ENCODE peak calls at places on chromosome 3, in five cellular contexts. U, O, T, C and W are unnamed samples.

GRCh38 chr3:11482024-11482423 is 161.7 kb downstream of the VGLL4 start:
- DNase-seq in U (peak; percentile 90), O (no peak), T (no peak), C (peak; percentile 57), W (peak; percentile 58)

GRCh38 chr3:86702381-86702958 is 288.5 kb downstream of the VGLL3 start:
- DNase-seq in U (no peak), O (no peak), T (peak; percentile 3), C (no peak), W (no peak)

GRCh38 chr3:179948740-179949139 is 88.0 kb downstream of the PEX5L start:
- DNase-seq in U (no peak), O (no peak), T (no peak), C (no peak), W (no peak)

GRCh38 chr3:122233109-122233952 is 49.9 kb downstream of the CASR start:
- DNase-seq in U (no peak), O (no peak), T (no peak), C (no peak), W (peak; percentile 65)

GRCh38 chr3:40719660-40720287 is 195.0 kb downstream of the ZNF621 start:
- DNase-seq in U (no peak), O (no peak), T (peak; percentile 12), C (no peak), W (peak; percentile 72)

GRCh38 chr3:10244004-10244403 is 4.3 kb upstream of the TATDN2 start:
- DNase-seq in U (no peak), O (no peak), T (no peak), C (no peak), W (no peak)

GRCh38 chr3:101824691-101825090 is 24.6 kb upstream of the NFKBIZ start:
- DNase-seq in U (no peak), O (no peak), T (no peak), C (no peak), W (no peak)

GRCh38 chr3:64064804-64065203 is 41.5 kb upstream of the PSMD6 start:
- DNase-seq in U (no peak), O (no peak), T (no peak), C (no peak), W (no peak)

GRCh38 chr3:86168512-86168911 is 822.4 kb downstream of the VGLL3 start:
- DNase-seq in U (no peak), O (no peak), T (no peak), C (no peak), W (no peak)

GRCh38 chr3:143436231-143436930 is 316.8 kb downstream of the CHST2 start:
- DNase-seq in U (no peak), O (no peak), T (no peak), C (no peak), W (no peak)

GRCh38 chr3:111971533-111971932 is 7.3 kb upstream of the ABHD10 start:
- DNase-seq in U (peak; percentile 38), O (no peak), T (no peak), C (no peak), W (peak; percentile 4)

GRCh38 chr3:74614133-74614967 is at the start of gene CNTN3:
- DNase-seq in U (peak; percentile 56), O (no peak), T (peak; percentile 61), C (peak; percentile 59), W (peak; percentile 44)

GRCh38 chr3:13018039-13018431 is 55.2 kb downstream of the IQSEC1 start:
- DNase-seq in U (peak; percentile 72), O (no peak), T (no peak), C (no peak), W (no peak)
- H3K4me1 ChIP-seq in U (peaks cover 15% of the 10 kb centered on the region), O (peaks cover 43% of the 10 kb centered on the region), T (peaks cover 55% of the 10 kb centered on the region), C (peaks cover 11% of the 10 kb centered on the region), W (peaks cover 22% of the 10 kb centered on the region)

GRCh38 chr3:45137656-45138181 is 8.5 kb downstream of the CDCP1 start:
- DNase-seq in U (no peak), O (no peak), T (no peak), C (no peak), W (peak; percentile 34)
- H3K4me1 ChIP-seq in U (peaks cover 6% of the 10 kb centered on the region), O (no peaks in the 10 kb centered on the region), T (no peaks in the 10 kb centered on the region), C (peaks cover 57% of the 10 kb centered on the region), W (peaks cover 40% of the 10 kb centered on the region)

GRCh38 chr3:99871231-99871898 is 53.7 kb downstream of the CMSS1 start:
- DNase-seq in U (no peak), O (no peak), T (no peak), C (no peak), W (no peak)

GRCh38 chr3:99870712-99871111 is 53.0 kb downstream of the CMSS1 start:
- DNase-seq in U (no peak), O (no peak), T (no peak), C (no peak), W (no peak)

GRCh38 chr3:99869621-99870020 is 52.0 kb downstream of the CMSS1 start:
- DNase-seq in U (no peak), O (no peak), T (no peak), C (no peak), W (no peak)

GRCh38 chr3:99875573-99875924 is 57.9 kb downstream of the CMSS1 start:
- DNase-seq in U (no peak), O (no peak), T (peak; percentile 8), C (no peak), W (no peak)

DNA sequence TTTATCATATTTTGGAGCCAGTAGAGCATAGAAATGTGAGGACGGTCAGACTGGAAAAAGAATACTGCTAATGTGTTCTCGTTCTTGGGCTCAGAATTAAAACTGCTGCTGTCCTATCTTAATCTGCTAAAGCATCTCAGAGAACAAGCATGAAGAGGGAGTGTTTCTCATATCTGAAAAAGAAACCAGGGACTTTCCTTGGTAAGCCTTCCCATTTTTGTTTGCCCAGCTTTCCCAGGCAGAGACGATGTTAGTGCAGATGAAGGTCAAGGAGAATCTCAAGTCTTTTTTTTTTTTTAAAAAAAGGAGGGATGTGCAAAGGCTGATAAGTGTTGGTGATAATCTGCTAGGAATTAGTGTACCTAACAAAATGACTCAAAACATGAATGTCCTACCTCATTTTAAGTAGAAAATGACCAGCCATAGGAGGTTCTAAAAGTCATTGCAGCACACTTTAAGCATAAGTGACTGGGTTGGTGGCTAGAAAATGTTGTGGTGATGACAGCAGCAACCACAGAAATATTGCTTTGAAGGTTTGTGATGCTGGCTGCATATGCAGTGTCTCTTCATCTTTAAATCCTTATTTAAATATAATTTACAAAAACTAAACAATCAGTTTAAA is 55.1 kb downstream of the CMSS1 start:
- DNase-seq in U (no peak), O (no peak), T (no peak), C (no peak), W (no peak)
- H3K4me1 ChIP-seq in U (peaks cover 6% of the 10 kb centered on the region), O (peaks cover 13% of the 10 kb centered on the region), T (peaks cover 5% of the 10 kb centered on the region), C (peaks cover 13% of the 10 kb centered on the region), W (peaks cover 44% of the 10 kb centered on the region)

DNA sequence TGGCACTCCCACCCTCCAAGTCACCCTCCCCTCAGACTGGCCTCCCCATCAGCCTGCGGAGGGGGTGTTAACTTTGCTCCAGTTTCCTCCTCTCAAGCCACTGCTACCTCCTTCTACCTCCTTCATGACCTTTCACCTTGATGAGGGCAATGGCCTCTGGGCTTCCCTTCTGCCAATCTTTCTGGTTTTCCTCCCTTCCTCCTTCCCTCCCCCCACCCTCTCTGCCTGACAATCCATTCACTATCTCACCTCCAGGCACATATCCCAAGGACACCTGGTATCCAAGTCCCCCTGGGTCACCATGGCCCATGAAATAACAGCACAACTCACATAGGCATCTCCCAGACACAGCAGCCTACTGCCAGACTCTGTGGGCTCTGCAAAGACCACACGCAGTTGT is 80.0 kb downstream of the WWTR1 start:
- DNase-seq in U (no peak), O (no peak), T (no peak), C (no peak), W (no peak)
- H3K4me1 ChIP-seq in U (peaks cover 31% of the 10 kb centered on the region), O (peaks cover 3% of the 10 kb centered on the region), T (peaks cover 17% of the 10 kb centered on the region), C (peaks cover 7% of the 10 kb centered on the region), W (peaks cover 39% of the 10 kb centered on the region)

DNA sequence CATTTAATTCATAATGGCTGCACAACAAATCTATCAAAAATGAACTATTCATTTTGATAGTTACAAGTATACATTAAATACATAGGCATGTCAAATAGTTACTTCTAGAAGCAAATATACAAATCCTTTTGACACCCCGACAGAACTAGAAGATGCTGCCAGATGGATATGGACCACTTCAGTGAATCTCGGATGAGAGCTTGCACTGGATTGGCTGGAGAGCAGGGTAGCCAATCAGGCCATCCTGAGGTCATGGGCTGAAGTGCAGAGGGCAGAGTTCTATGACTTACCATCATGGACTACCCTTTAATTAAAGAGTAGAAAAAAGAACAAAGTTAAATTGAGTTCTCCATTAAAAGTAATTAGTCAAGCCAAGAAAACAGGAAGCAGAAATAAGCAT is 8.3 kb downstream of the CCNL1 start:
- DNase-seq in U (no peak), O (no peak), T (no peak), C (no peak), W (no peak)
- H3K4me1 ChIP-seq in U (no peaks in the 10 kb centered on the region), O (peaks cover 41% of the 10 kb centered on the region), T (peaks cover 19% of the 10 kb centered on the region), C (peaks cover 18% of the 10 kb centered on the region), W (peaks cover 34% of the 10 kb centered on the region)

GRCh38 chr3:150346956-150347863 is 60.9 kb upstream of the TSC22D2 start:
- DNase-seq in U (no peak), O (no peak), T (no peak), C (no peak), W (no peak)
- H3K4me1 ChIP-seq in U (no peaks in the 10 kb centered on the region), O (no peaks in the 10 kb centered on the region), T (peaks cover 9% of the 10 kb centered on the region), C (no peaks in the 10 kb centered on the region), W (no peaks in the 10 kb centered on the region)

DNA sequence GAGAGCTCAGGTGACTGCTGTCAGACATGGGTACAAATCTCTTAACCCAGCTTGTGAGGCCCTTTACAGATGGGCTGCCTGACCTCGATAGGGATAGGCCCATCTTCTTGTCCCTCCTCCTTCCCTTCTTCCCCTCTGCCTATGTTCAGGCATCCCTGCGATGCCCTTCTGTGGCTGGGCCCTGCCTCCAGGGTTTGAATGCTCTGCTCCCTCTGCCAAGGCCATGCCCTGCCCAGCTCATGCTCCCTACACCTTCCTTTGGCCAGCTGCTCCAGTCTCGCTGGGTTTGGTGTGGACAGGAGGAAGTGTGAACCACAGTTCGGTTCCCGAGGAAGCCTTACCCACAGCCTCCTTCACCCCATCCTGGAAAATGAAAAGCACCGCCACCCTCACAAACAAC is 4.3 kb downstream of the FYCO1 start:
- DNase-seq in U (no peak), O (no peak), T (no peak), C (no peak), W (no peak)
- H3K4me1 ChIP-seq in U (peaks cover 44% of the 10 kb centered on the region), O (peaks cover 87% of the 10 kb centered on the region), T (peaks cover 11% of the 10 kb centered on the region), C (peaks cover 40% of the 10 kb centered on the region), W (peaks cover 84% of the 10 kb centered on the region)